ENCODE peak calls at places on chromosomes 11 and 22, in six cellular contexts. O is stomach, E is ovary, A is heart left ventricle, I is right lobe of liver, M is gastrocnemius medialis. F is an unnamed sample.

GRCh38 chr22:36405671-36406070 is 17.9 kb upstream of the MYH9 start:
- DNase-seq in O (peak; percentile 36), E (no peak), A (no peak), I (no peak), M (no peak), F (no peak)

GRCh38 chr11:72648737-72649136 is 25.5 kb downstream of the PDE2A start:
- DNase-seq in O (no peak), E (no peak), A (no peak), I (no peak), M (no peak), F (no peak)

GRCh38 chr11:119298726-119299125 is 18.2 kb downstream of the MCAM start:
- DNase-seq in O (no peak), E (no peak), A (peak; percentile 57), I (no peak), M (peak; percentile 87), F (no peak)

GRCh38 chr11:35163707-35164496 is 24.9 kb downstream of the CD44 start:
- DNase-seq in O (no peak), E (no peak), A (no peak), I (no peak), M (no peak), F (no peak)

GRCh38 chr11:65700377-65700776 is 11.7 kb upstream of the KAT5 start:
- DNase-seq in O (no peak), E (no peak), A (no peak), I (no peak), M (no peak), F (no peak)

GRCh38 chr11:64996327-64996709 is 453 bp downstream of the BATF2 start:
- DNase-seq in O (no peak), E (no peak), A (no peak), I (no peak), M (no peak), F (no peak)

GRCh38 chr11:59944761-59945160 is 6.5 kb downstream of the OOSP1 start:
- DNase-seq in O (no peak), E (no peak), A (no peak), I (no peak), M (no peak), F (no peak)

GRCh38 chr11:2248762-2249161 is 21.6 kb downstream of the ASCL2 start:
- DNase-seq in O (no peak), E (no peak), A (no peak), I (no peak), M (no peak), F (no peak)

GRCh38 chr11:12201016-12201985 is 90.9 kb downstream of the MICAL2 start:
- DNase-seq in O (no peak), E (no peak), A (peak; percentile 89), I (peak; percentile 49), M (no peak), F (no peak)

GRCh38 chr11:126992065-126992803 is 8.3 kb downstream of the KIRREL3 start:
- DNase-seq in O (no peak), E (no peak), A (no peak), I (no peak), M (no peak), F (no peak)

DNA sequence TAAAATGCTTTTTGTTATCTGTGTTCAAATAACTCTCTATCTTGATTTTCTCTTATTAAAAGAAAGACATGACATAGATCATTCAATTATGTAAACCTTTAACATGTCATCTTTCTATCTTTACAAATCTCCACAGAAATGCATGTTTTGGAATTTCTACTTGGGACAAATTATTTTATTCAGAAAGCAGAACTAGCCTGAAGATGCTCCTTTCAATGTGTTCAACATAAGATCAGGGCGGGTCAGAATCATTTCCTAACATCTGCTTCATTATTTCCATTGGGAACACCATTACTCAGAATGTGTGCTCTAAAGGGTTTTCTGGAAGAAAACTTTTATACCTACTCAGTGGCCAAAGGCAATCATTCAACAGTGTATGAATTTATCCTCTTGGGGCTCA is at the start of gene OR5AL1:
- DNase-seq in O (no peak), E (no peak), A (no peak), I (no peak), M (no peak), F (no peak)
- H3K9me3 ChIP-seq in O (peaks cover 4% of the 10 kb centered on the region), E (no peaks in the 10 kb centered on the region), A (no peaks in the 10 kb centered on the region), I (no peaks in the 10 kb centered on the region), M (no peaks in the 10 kb centered on the region), F (no peaks in the 10 kb centered on the region)

GRCh38 chr11:45209904-45210699 is 63.7 kb downstream of the PRDM11 start:
- DNase-seq in O (peak; percentile 45), E (peak; percentile 87), A (peak; percentile 79), I (peak; percentile 43), M (peak; percentile 80), F (no peak)
- TF ChIP-seq POLR2A in O (no peak), E (peak; percentile 28), A (peak; percentile 35), I (no peak), M (no peak), F (no peak)

GRCh38 chr11:3837793-3838192 is 3.0 kb downstream of the RHOG start:
- DNase-seq in O (peak; percentile 36), E (no peak), A (peak; percentile 56), I (no peak), M (peak; percentile 27), F (no peak)
- H3K9me3 ChIP-seq in O (no peaks in the 10 kb centered on the region), E (no peaks in the 10 kb centered on the region), A (no peaks in the 10 kb centered on the region), I (no peaks in the 10 kb centered on the region), M (no peaks in the 10 kb centered on the region), F (no peaks in the 10 kb centered on the region)

GRCh38 chr11:22625448-22626287 is at the start of gene FANCF:
- DNase-seq in O (peak; percentile 96), E (peak; percentile 94), A (peak; percentile 96), I (peak; percentile 88), M (peak; percentile 93), F (peak; percentile 71)
- TF ChIP-seq POLR2A in O (no peak), E (peak; percentile 8), A (peak; percentile 49), I (no peak), M (no peak), F (peak; percentile 21)

GRCh38 chr22:48432721-48433518 is 1394.8 kb downstream of the BRD1 start:
- DNase-seq in O (no peak), E (no peak), A (no peak), I (no peak), M (no peak), F (no peak)
- H3K9me3 ChIP-seq in O (no peaks in the 10 kb centered on the region), E (no peaks in the 10 kb centered on the region), A (no peaks in the 10 kb centered on the region), I (no peaks in the 10 kb centered on the region), M (no peaks in the 10 kb centered on the region), F (no peaks in the 10 kb centered on the region)

GRCh38 chr22:40324468-40325305 is 21.6 kb upstream of the ADSL start:
- DNase-seq in O (peak; percentile 36), E (no peak), A (no peak), I (no peak), M (no peak), F (no peak)
- TF ChIP-seq POLR2A in O (no peak), E (no peak), A (no peak), I (no peak), M (no peak), F (no peak)